ENCODE peak calls at places on chromosomes 1 and 21, in four cellular contexts. Y is breast epithelium, K is amniotic stem cell, J is nucleus accumbens. G is an unnamed sample.

GRCh38 chr1:58722967-58723366 is 23.1 kb upstream of the MYSM1 start:
- DNase-seq in Y (no peak), K (no peak), J (no peak), G (no peak)

GRCh38 chr1:1348420-1349255 is 580 bp downstream of the DVL1 start:
- DNase-seq in Y (no peak), K (no peak), J (peak; percentile 56), G (no peak)

GRCh38 chr1:170339565-170339964 is 192.4 kb upstream of the GORAB start:
- DNase-seq in Y (no peak), K (no peak), J (no peak), G (no peak)

GRCh38 chr1:221440658-221441057 is 301.2 kb downstream of the DUSP10 start:
- DNase-seq in Y (no peak), K (no peak), J (no peak), G (no peak)

GRCh38 chr1:243345205-243345604 is 89.4 kb downstream of the SDCCAG8 start:
- DNase-seq in Y (no peak), K (no peak), J (no peak), G (no peak)

GRCh38 chr1:8456306-8456912 is 138.5 kb downstream of the SLC45A1 start:
- DNase-seq in Y (no peak), K (peak; percentile 49), J (no peak), G (no peak)

GRCh38 chr1:240739139-240739538 is 127.2 kb upstream of the GREM2 start:
- DNase-seq in Y (no peak), K (peak; percentile 7), J (no peak), G (no peak)

GRCh38 chr1:108107658-108108057 is 92.5 kb downstream of the SLC25A24 start:
- DNase-seq in Y (no peak), K (peak; percentile 23), J (no peak), G (no peak)

GRCh38 chr1:168863647-168864234 is 134.7 kb upstream of the DPT start:
- DNase-seq in Y (no peak), K (no peak), J (no peak), G (no peak)

GRCh38 chr1:42765832-42766722 is 751 bp downstream of the P3H1 start:
- DNase-seq in Y (no peak), K (peak; percentile 74), J (no peak), G (peak; percentile 59)

GRCh38 chr1:172742599-172743500 is 83.9 kb downstream of the FASLG start:
- DNase-seq in Y (no peak), K (no peak), J (no peak), G (no peak)

GRCh38 chr1:11918779-11919519 is 7.3 kb downstream of the KIAA2013 start:
- DNase-seq in Y (peak; percentile 56), K (no peak), J (peak; percentile 18), G (no peak)

GRCh38 chr21:46008893-46009635 is 27.5 kb downstream of the COL6A1 start:
- DNase-seq in Y (peak; percentile 40), K (no peak), J (no peak), G (no peak)

G was measured in caudate nucleus.